ENCODE peak calls at places on chromosomes 12 and 14, in six cellular contexts. Y, G, O, M, Q and C are unnamed samples. For H3K36me3, the result is how much of the 10 kb centered on the place peaks cover.

GRCh38 chr14:88421286-88421685 is 35.8 kb downstream of the SPATA7 start:
- DNase-seq in M (peak), G (peak), O (no peak), Y (no peak), Q (peak), C (no peak)

GRCh38 chr12:108822458-108823205 is 34.8 kb downstream of the SSH1 start:
- DNase-seq in M (no peak), O (no peak), Y (no peak), Q (no peak), G (no peak), C (no peak)

GRCh38 chr14:62957562-62957961 is 87.7 kb downstream of the KCNH5 start:
- DNase-seq in M (peak), O (no peak), G (peak), Y (peak), Q (peak), C (peak)

GRCh38 chr14:51652168-51653095 is 722 bp downstream of the FRMD6 start:
- DNase-seq in O (no peak), G (no peak), Q (no peak), M (no peak), Y (no peak), C (peak)

GRCh38 chr12:12404297-12404696 is 47.4 kb downstream of the BORCS5 start:
- DNase-seq in Q (no peak), Y (no peak), G (no peak), O (no peak), M (no peak), C (no peak)

GRCh38 chr12:18752280-18752920 is 14.5 kb downstream of the CAPZA3 start:
- DNase-seq in Y (no peak), G (peak), Q (peak), M (peak), O (no peak), C (peak)

GRCh38 chr12:117204146-117204545 is 13.9 kb upstream of the FBXO21 start:
- DNase-seq in Q (no peak), G (no peak), M (no peak), Y (no peak), O (no peak), C (no peak)

GRCh38 chr14:91727121-91727520 is 4.8 kb downstream of the CATSPERB start:
- DNase-seq in Q (no peak), Y (no peak), M (no peak), O (no peak), G (no peak), C (peak)

GRCh38 chr12:60832300-60832699 is 1236.5 kb downstream of the SLC16A7 start:
- DNase-seq in M (no peak), Y (no peak), O (no peak), G (no peak), Q (no peak), C (no peak)

GRCh38 chr14:89915114-89915878 is 39.2 kb downstream of the EFCAB11 start:
- DNase-seq in Y (peak), G (peak), O (peak), M (peak), Q (peak), C (peak)

GRCh38 chr12:126436041-126436440 is 1370.8 kb downstream of the AACS start:
- DNase-seq in Q (no peak), M (no peak), G (no peak), Y (no peak), O (no peak), C (no peak)

GRCh38 chr14:22545842-22546721 is 42.9 kb downstream of the DAD1 start:
- DNase-seq in Y (no peak), M (peak), O (no peak), Q (peak), G (peak), C (peak)

GRCh38 chr14:98819132-98819866 is 452.7 kb downstream of the BCL11B start:
- DNase-seq in O (no peak), G (no peak), M (no peak), Q (no peak), Y (no peak), C (no peak)

GRCh38 chr14:41343857-41344256 is 262.8 kb upstream of the LRFN5 start:
- DNase-seq in Y (no peak), G (no peak), O (no peak), M (no peak), Q (no peak), C (no peak)

GRCh38 chr12:118317729-118318128 is 55.0 kb downstream of the TAOK3 start:
- DNase-seq in O (no peak), M (no peak), G (no peak), Y (no peak), Q (no peak), C (no peak)

GRCh38 chr12:12819752-12820311 is 6.7 kb downstream of the DDX47 start:
- DNase-seq in Y (peak), M (peak), G (peak), O (no peak), Q (peak), C (peak)

GRCh38 chr12:128971802-128972201 is 118.5 kb downstream of the GLT1D1 start:
- DNase-seq in Y (no peak), Q (no peak), M (no peak), G (no peak), O (no peak), C (no peak)

GRCh38 chr12:85866929-85867776 is 6.9 kb upstream of the NTS start:
- DNase-seq in Q (peak), O (peak), M (peak), G (peak), Y (peak), C (peak)
- H3K4me2 ChIP-seq in Q (no peak), O (no peak), M (peak), G (no peak), Y (peak), C (no peak)

GRCh38 chr14:61712137-61712536 is 16.8 kb downstream of the HIF1A start:
- DNase-seq in G (no peak), O (no peak), Y (no peak), M (no peak), Q (no peak), C (no peak)
- H3K36me3 ChIP-seq in G (under half), O (under half), Y (under half), M (under half), Q (under half), C (under half)

DNA sequence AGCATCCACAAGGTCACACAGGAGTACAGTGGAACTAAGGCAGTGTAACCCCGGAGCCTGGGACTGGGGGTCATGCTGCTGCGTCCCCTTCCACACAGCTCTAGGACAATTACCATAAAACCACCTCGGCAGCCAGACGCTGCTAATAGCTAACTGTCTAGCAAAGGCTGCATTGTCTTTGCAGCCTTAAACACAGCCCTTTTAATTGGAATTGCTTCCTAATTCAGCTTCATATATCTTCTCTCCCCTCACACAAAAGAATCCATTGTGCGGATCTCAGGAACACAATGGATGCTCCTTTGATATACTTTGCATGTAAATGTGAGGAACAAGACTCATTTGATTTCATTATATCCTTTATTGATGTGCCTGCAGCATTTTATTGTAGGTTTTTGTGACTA is 30.6 kb upstream of the DACT1 start:
- DNase-seq in G (no peak), O (no peak), Q (no peak), M (no peak), Y (no peak), C (no peak)
- H3K4me2 ChIP-seq in G (no peak), O (no peak), Q (no peak), M (peak), Y (no peak), C (no peak)

GRCh38 chr12:32603858-32604257 is 75.2 kb upstream of the DNM1L start:
- DNase-seq in M (peak), Y (peak), G (peak), Q (peak), O (no peak), C (peak)
- H3K36me3 ChIP-seq in M (under half), Y (under half), G (under half), Q (under half), O (under half), C (under half)

GRCh38 chr12:40171501-40171900 is 53.3 kb upstream of the LRRK2 start:
- DNase-seq in Y (peak), M (no peak), Q (no peak), O (no peak), G (peak), C (peak)

GRCh38 chr12:40170593-40170992 is 54.2 kb upstream of the LRRK2 start:
- DNase-seq in Q (no peak), Y (no peak), M (no peak), G (no peak), O (no peak), C (no peak)

GRCh38 chr12:40172879-40173278 is 51.9 kb upstream of the LRRK2 start:
- DNase-seq in Y (no peak), Q (no peak), O (no peak), M (no peak), G (no peak), C (no peak)

GRCh38 chr12:40168001-40168400 is 56.8 kb upstream of the LRRK2 start:
- DNase-seq in G (no peak), Q (no peak), Y (no peak), O (no peak), M (no peak), C (no peak)

GRCh38 chr12:40168868-40169267 is 55.9 kb upstream of the LRRK2 start:
- DNase-seq in G (no peak), Q (no peak), M (no peak), Y (no peak), O (no peak), C (no peak)
- H3K4me2 ChIP-seq in G (no peak), Q (no peak), M (no peak), Y (no peak), O (no peak), C (no peak)

DNA sequence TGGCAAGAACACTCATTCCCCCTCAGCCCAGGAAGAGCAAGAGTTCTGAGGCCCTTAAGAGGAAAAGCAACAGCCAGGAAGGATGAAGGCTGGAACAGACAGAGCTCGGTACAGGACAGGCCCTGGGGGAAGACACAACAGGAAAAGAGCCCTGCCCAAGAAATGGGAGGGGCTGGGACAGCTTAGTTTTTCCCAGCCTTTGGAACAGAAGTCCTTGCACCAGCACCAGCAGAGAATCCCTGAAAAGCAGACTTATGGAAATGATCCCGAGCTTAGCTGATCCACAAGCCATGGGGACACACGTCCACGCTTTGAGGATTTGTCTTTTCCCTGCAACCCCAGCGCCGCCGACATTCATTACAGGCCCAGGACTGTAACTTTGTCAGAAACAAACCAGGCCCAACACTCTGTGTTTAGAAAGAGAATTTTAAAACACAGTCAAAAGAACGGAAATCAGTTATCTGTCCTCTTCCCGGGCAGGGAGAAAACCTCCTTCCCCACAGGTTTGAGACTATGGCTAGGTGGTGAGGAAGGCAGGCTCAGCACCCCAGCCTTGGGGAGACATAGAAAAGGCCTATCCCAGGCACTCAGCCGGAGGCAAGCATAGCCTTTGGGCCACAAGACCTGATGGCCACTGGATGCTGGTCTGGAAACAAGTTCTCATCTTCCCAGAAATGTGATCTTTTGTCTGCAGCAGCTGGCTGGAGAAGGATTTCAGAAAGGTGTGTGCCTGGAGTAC is 4.0 kb upstream of the AVIL start:
- DNase-seq in Y (no peak), O (no peak), G (no peak), M (no peak), Q (no peak), C (no peak)
- H3K36me3 ChIP-seq in Y (under half), O (under half), G (half or more), M (half or more), Q (half or more), C (under half)